ENCODE peak calls at places on chromosomes 6 and 20, in four cellular contexts. Q is HCT116, U is HepG2, G is K562. C is an unnamed sample.

GRCh38 chr6:112691289-112691688 is 344.2 kb downstream of the RFPL4B start:
- DNase-seq in Q (peak), U (no peak), G (peak), C (peak)

GRCh38 chr20:5001174-5002076 is at the start of gene SLC23A2:
- DNase-seq in Q (no peak), U (no peak), G (peak), C (no peak)

GRCh38 chr6:151723152-151723551 is 84.3 kb upstream of the ESR1 start:
- DNase-seq in Q (no peak), U (no peak), G (no peak), C (no peak)

GRCh38 chr6:169975701-169976100 is 224.3 kb downstream of the ERMARD start:
- DNase-seq in Q (no peak), U (no peak), G (no peak), C (no peak)

GRCh38 chr6:6565069-6565468 is 23.5 kb upstream of the LY86 start:
- DNase-seq in Q (no peak), U (no peak), G (no peak), C (no peak)

GRCh38 chr6:106360989-106361430 is 493 bp downstream of the CRYBG1 start:
- DNase-seq in Q (no peak), U (no peak), G (peak), C (no peak)

GRCh38 chr6:170024940-170025339 is 265.9 kb downstream of the DLL1 start:
- DNase-seq in Q (no peak), U (no peak), G (no peak), C (no peak)

GRCh38 chr6:143034689-143035334 is 25.9 kb upstream of the AIG1 start:
- DNase-seq in Q (no peak), U (peak), G (peak), C (no peak)

GRCh38 chr20:10079964-10080363 is 45.2 kb downstream of the ANKEF1 start:
- DNase-seq in Q (no peak), U (no peak), G (no peak), C (no peak)

GRCh38 chr6:390914-391558 is 516 bp upstream of the IRF4 start:
- DNase-seq in Q (no peak), U (no peak), G (no peak), C (no peak)

GRCh38 chr20:60050193-60050960 is 92.2 kb downstream of the CDH26 start:
- DNase-seq in Q (peak), U (peak), G (peak), C (no peak)

GRCh38 chr20:13493143-13493542 is 145.6 kb downstream of the TASP1 start:
- DNase-seq in Q (no peak), U (no peak), G (no peak), C (no peak)

GRCh38 chr20:32460231-32460630 is 102.1 kb downstream of the ASXL1 start:
- DNase-seq in Q (no peak), U (no peak), G (no peak), C (no peak)

GRCh38 chr6:85610182-85610895 is 16.7 kb upstream of the SNX14 start:
- DNase-seq in Q (no peak), U (no peak), G (no peak), C (no peak)

GRCh38 chr6:118784641-118785164 is 109.2 kb upstream of the ASF1A start:
- DNase-seq in Q (no peak), U (peak), G (no peak), C (no peak)

GRCh38 chr6:18148304-18149025 is 6.4 kb downstream of the TPMT start:
- DNase-seq in Q (peak), U (no peak), G (peak), C (peak)

GRCh38 chr6:152721956-152722355 is 24.3 kb downstream of the MYCT1 start:
- DNase-seq in Q (no peak), U (no peak), G (no peak), C (no peak)

GRCh38 chr6:16770701-16771569 is 9.7 kb upstream of the ATXN1 start:
- DNase-seq in Q (peak), U (peak), G (peak), C (no peak)

GRCh38 chr6:139407718-139408222 is 33.3 kb upstream of the CITED2 start:
- DNase-seq in Q (no peak), U (no peak), G (no peak), C (peak)

GRCh38 chr6:112429226-112429625 is 82.1 kb downstream of the RFPL4B start:
- DNase-seq in Q (no peak), U (no peak), G (peak), C (no peak)

GRCh38 chr6:37459981-37460800 is 27.2 kb downstream of the CMTR1 start:
- DNase-seq in Q (no peak), U (no peak), G (peak), C (no peak)

GRCh38 chr6:9606435-9607134 is 808.3 kb downstream of the TFAP2A start:
- DNase-seq in Q (no peak), U (no peak), G (no peak), C (no peak)

GRCh38 chr20:42123981-42124473 is 505.9 kb upstream of the CHD6 start:
- DNase-seq in Q (no peak), U (no peak), G (no peak), C (no peak)

GRCh38 chr20:42113236-42113635 is 495.1 kb upstream of the CHD6 start:
- DNase-seq in Q (no peak), U (no peak), G (no peak), C (no peak)

GRCh38 chr20:42118001-42118400 is 499.8 kb upstream of the CHD6 start:
- DNase-seq in Q (no peak), U (no peak), G (no peak), C (no peak)

GRCh38 chr20:42118409-42119125 is 500.4 kb upstream of the CHD6 start:
- DNase-seq in Q (no peak), U (no peak), G (no peak), C (no peak)
- TF ChIP-seq SIN3A in Q (no peak), U (no peak), G (no peak), C (no peak)

DNA sequence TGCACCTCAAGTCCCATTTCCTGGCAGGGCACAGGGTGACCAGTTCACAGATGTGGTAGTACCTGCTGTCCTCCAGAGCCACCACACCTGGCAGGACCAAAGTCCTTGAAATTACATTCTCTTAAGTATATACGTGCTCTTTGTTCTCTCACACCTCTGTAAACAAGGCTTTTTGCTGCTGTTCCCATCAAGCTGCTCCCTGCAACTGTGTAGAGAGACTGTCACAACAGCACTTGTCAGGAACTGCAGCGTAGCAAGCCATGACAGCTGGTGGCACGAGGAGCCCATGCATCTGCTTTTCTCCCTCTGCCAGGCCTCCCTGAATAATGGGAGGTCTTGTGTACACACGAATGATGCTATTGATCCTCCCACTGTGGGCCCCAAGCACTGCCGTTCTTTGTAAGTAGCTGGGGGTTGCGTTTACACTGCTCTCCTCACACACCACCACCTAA is 431.8 kb downstream of the CD83 start:
- DNase-seq in Q (no peak), U (no peak), G (no peak), C (no peak)
- TF ChIP-seq TCF7L2 in Q (no peak), U (no peak), G (no peak), C (no peak)

GRCh38 chr20:19713851-19714716 is 44.0 kb upstream of the RIN2 start:
- DNase-seq in Q (no peak), U (no peak), G (no peak), C (no peak)

GRCh38 chr20:19711126-19711525 is 46.9 kb upstream of the RIN2 start:
- DNase-seq in Q (no peak), U (no peak), G (no peak), C (no peak)

GRCh38 chr20:19718880-19719279 is 39.2 kb upstream of the RIN2 start:
- DNase-seq in Q (no peak), U (no peak), G (no peak), C (no peak)

GRCh38 chr20:19712737-19713260 is 45.3 kb upstream of the RIN2 start:
- DNase-seq in Q (no peak), U (no peak), G (no peak), C (no peak)

DNA sequence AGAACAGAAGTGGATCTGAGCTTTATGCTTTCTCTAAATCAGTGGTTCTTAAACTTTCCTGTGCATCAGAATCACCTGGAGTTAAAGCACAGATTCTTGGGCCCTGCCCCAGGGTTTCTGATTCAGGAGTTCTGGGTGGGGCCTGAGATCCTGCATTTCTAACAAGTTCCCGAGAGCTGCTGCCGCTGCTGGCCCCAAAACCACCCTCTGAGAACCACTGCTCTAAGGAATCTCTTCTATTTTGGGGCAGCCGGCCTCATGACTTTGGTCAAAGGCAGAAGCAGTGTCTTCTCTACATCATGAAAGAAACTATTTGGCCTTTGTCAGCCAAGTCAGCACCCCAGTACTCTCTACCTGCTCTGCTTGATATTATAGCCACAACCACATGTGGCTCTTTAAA is 42.1 kb upstream of the RIN2 start:
- DNase-seq in Q (no peak), U (no peak), G (no peak), C (no peak)
- TF ChIP-seq SIN3A in Q (no peak), U (no peak), G (no peak), C (no peak)

DNA sequence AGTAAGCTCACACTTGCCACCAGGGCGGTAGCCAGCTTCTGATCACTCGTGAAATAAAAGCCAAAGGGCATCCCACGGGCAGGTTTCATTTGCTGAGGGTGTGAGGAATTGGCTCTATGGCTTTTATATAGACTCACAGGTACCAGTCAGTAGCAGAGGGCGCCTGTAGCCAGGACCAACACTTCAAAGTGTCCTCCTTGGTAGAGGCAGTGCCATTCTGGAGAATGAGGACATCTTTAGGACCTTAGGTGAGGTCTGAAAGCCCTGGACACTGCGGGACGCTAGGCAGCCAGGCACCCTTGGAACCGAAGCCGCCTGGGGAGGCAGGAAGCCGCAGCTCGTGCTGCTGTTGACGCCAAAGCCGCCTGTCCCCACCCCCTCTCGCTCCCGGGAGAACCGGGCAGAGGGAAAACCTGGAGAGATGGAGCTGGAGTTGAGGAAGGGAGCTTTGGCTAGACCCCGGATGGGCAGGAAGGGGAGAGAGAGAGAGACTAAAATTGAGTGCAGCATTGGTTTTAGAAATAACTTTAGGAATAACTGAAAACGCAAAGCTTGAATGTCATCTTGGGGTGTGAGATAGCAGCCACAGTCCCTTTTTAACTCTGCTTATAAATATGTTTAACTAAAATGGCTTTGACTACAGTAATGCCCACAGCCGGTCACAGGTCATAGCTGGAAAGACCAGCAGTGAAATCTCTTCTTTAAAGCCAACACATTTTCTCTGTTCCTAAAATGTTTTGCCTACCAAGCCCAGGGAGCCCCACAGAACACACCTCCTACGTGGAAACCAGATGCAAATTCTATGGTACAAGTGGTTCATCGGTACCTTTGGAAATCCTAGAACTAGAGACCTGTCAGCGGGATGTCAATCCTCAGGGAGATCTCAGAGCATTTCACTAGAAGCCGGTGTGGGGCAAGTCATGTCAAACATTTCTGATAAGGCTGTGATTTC is 128.5 kb upstream of the CDYL start:
- DNase-seq in Q (peak), U (peak), G (peak), C (peak)
- TF ChIP-seq TCF7L2 in Q (peak), U (no peak), G (no peak), C (peak)

GRCh38 chr20:18666803-18667460 is 79.1 kb downstream of the DTD1 start:
- DNase-seq in Q (no peak), U (no peak), G (no peak), C (no peak)
- TF ChIP-seq SIN3A in Q (no peak), U (no peak), G (no peak), C (no peak)

GRCh38 chr20:40959325-40960092 is 69.1 kb upstream of the TOP1 start:
- DNase-seq in Q (no peak), U (no peak), G (no peak), C (no peak)
- TF ChIP-seq TCF7L2 in Q (no peak), U (no peak), G (no peak), C (no peak)

DNA sequence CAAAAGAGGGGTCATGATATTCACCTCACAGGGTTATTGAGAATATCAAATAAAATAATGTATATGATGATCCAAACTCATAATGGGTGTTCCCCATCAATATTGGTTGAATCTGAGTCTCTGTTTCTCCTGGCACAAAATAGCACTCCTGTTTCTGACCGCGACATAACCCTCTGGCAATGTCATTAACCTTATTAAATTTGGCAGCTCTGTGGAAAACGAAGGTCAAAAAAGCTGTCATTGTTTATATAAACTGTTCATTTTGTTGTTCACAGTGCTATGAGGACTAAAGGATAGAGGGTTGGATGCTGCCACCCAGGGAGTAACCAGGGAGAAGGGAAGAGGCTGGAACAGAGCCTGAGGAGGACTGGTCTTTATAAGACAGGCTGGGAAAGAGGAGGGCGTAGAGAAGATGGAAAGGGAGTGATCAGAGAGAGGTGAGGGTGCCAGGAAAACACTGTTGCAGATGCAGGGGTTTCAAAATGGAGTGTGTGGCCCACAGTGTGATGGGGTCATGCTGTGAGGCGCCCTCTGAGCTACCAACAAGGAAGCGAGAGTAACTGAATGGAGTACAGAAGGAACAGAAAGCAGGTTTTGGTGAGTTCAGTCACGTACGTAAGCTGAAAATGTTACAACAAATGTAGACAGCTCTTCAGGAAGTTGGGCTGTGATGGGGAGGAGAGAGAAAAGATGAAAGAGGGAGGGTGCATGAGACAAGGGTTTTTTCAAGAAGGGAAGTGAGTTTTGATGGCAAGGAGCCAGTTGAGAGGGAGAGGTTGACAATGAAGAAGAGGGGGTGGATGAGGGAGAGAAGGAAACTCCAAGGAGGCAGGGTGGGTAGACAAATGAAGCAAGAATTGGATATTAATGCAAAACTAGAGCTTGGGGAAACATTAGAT is 251.6 kb upstream of the TAB2 start:
- DNase-seq in Q (no peak), U (no peak), G (no peak), C (no peak)
- TF ChIP-seq SIN3A in Q (no peak), U (no peak), G (no peak), C (no peak)

DNA sequence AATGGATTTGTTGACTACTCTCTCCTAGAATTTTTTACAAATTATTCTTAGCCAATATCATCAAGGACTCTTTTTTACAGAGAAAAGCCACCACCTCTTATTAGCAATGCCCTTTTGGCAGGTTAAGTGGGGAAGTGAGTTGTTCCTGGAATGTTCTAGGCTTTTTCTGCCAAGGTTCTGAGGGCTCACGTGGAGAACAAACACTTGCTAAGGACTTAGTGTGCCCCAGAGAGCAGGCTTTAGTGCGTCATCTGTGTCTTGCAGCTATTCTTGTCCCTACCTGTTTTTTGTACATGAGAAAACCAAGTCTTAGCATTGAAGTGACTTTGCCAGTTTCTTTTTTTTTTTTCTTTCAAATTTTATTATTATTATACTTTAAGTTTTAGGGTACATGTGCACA is 33.5 kb downstream of the CFAP61 start:
- DNase-seq in Q (no peak), U (no peak), G (no peak), C (no peak)
- TF ChIP-seq TCF7L2 in Q (no peak), U (no peak), G (no peak), C (no peak)

GRCh38 chr6:31947864-31948263 is 2.0 kb downstream of the CFB start:
- DNase-seq in Q (no peak), U (no peak), G (no peak), C (no peak)
- TF ChIP-seq SIN3A in Q (no peak), U (no peak), G (no peak), C (no peak)

DNA sequence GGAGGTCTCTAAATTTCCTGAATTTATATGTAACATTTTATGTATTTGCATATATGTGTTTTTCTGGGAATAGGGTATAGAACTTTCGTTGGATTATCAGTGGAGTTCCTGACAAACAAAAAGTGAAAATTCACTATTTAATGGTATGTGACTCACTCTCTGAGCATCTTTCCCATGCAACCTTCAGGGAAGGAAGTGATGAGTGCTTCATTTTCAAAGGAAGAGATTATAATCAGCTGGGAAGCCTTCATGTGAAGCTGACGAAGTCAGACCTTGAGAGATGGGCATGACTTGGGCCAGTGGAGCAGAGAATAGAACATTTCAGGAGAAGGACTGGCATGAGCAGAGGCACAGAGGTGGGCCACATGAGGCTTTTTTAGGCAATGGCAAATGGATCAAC is 72.7 kb downstream of the FAXC start:
- DNase-seq in Q (no peak), U (no peak), G (no peak), C (no peak)
- TF ChIP-seq TCF7L2 in Q (no peak), U (no peak), G (no peak), C (no peak)